ENCODE peak calls at places on chromosomes 4 and X, in eight cellular contexts. I is NAMALWA; W is stimulated activated CD8-positive, alpha-beta memory T cell treated with anti-CD3 and anti-CD28 coated beads, Interleukin-15, amount 100 ng/mL, for 4 hours; J is cardiac muscle cell; Q is HEK293T; S is Right ventricle myocardium superior; L is choroid plexus epithelial cell; U is T1000. B is an unnamed sample.

GRCh38 chr4:53929311-53929710 is 135.1 kb downstream of the CHIC2 start:
- DNase-seq in I (no peak), S (no peak), W (no peak), L (peak), Q (no peak), J (peak), U (no peak), B (no peak)

GRCh38 chr4:113404846-113405245 is 355.4 kb downstream of the ANK2 start:
- DNase-seq in J (peak), I (no peak), Q (no peak), U (no peak), W (no peak), L (no peak), S (no peak), B (no peak)

GRCh38 chr4:160257324-160257723 is 1154.4 kb downstream of the RAPGEF2 start:
- DNase-seq in L (no peak), S (no peak), I (no peak), J (no peak), W (no peak), Q (no peak), U (no peak), B (no peak)

GRCh38 chr4:47442980-47443379 is 20.5 kb downstream of the COMMD8 start:
- DNase-seq in S (peak), J (no peak), U (no peak), W (no peak), I (no peak), L (no peak), Q (no peak), B (no peak)

GRCh38 chr4:48594185-48594584 is 104.1 kb downstream of the ZAR1 start:
- DNase-seq in J (peak), Q (no peak), W (no peak), S (no peak), U (no peak), L (no peak), I (no peak), B (no peak)

GRCh38 chrX:123562342-123563146 is 170.3 kb downstream of the THOC2 start:
- DNase-seq in I (no peak), J (no peak), L (no peak), W (no peak), S (no peak), Q (no peak), U (no peak), B (no peak)

GRCh38 chrX:137305404-137305803 is 260.5 kb upstream of the ZIC3 start:
- DNase-seq in Q (no peak), U (no peak), J (no peak), L (no peak), W (no peak), S (no peak), I (no peak), B (no peak)

GRCh38 chr4:111781611-111782010 is 363.6 kb upstream of the FAM241A start:
- DNase-seq in Q (no peak), W (no peak), U (no peak), L (no peak), S (no peak), J (no peak), I (no peak), B (no peak)

GRCh38 chr4:4730214-4730613 is 129.3 kb upstream of the MSX1 start:
- DNase-seq in L (no peak), I (no peak), S (no peak), Q (no peak), J (no peak), U (no peak), W (no peak), B (no peak)

GRCh38 chrX:103918050-103918449 is 44.4 kb upstream of the TMSB15B start:
- DNase-seq in Q (peak), U (no peak), I (peak), S (peak), J (peak), L (peak), W (no peak), B (peak)

GRCh38 chrX:40088299-40088625 is 9.5 kb downstream of the BCOR start:
- DNase-seq in J (no peak), I (no peak), U (no peak), Q (no peak), S (no peak), W (no peak), L (no peak), B (no peak)

GRCh38 chrX:53481093-53481492 is 46.9 kb upstream of the HSD17B10 start:
- DNase-seq in J (no peak), L (no peak), Q (no peak), U (no peak), S (no peak), I (peak), W (no peak), B (no peak)

GRCh38 chrX:111955916-111956315 is 79.9 kb downstream of the TRPC5OS start:
- DNase-seq in S (no peak), Q (no peak), J (no peak), L (no peak), I (no peak), W (no peak), U (no peak), B (no peak)

GRCh38 chrX:9940397-9940796 is 26.8 kb upstream of the CLDN34 start:
- DNase-seq in Q (no peak), J (peak), L (peak), W (no peak), U (no peak), S (no peak), I (no peak), B (peak)

GRCh38 chrX:5726246-5726645 is 502.4 kb downstream of the NLGN4X start:
- DNase-seq in S (no peak), I (no peak), U (peak), L (no peak), J (no peak), Q (no peak), W (no peak), B (no peak)

GRCh38 chr4:130659314-130659713 is 1563.4 kb downstream of the C4orf33 start:
- DNase-seq in S (no peak), L (no peak), I (no peak), J (no peak), W (no peak), Q (no peak), U (no peak), B (no peak)

GRCh38 chr4:141133146-141134006 is at the start of gene RNF150:
- DNase-seq in L (peak), Q (peak), U (peak), J (peak), S (peak), W (no peak), I (peak), B (peak)

GRCh38 chrX:39176105-39176504 is 374.8 kb downstream of the MID1IP1 start:
- DNase-seq in W (no peak), I (no peak), J (no peak), S (no peak), L (no peak), U (no peak), Q (no peak), B (no peak)

GRCh38 chr4:148954011-148954749 is 512.0 kb upstream of the NR3C2 start:
- DNase-seq in L (no peak), W (no peak), U (no peak), I (no peak), Q (no peak), S (no peak), J (no peak), B (no peak)

GRCh38 chr4:177369372-177369771 is 59.7 kb downstream of the NEIL3 start:
- DNase-seq in J (peak), U (peak), L (peak), I (no peak), S (no peak), W (no peak), Q (no peak), B (peak)

GRCh38 chr4:184959786-184960185 is 58.5 kb upstream of the HELT start:
- DNase-seq in U (no peak), J (no peak), S (no peak), L (peak), Q (no peak), W (no peak), I (no peak), B (no peak)

GRCh38 chrX:88937616-88938015 is 190.6 kb downstream of the CPXCR1 start:
- DNase-seq in I (no peak), L (no peak), U (no peak), S (no peak), W (no peak), Q (no peak), J (no peak), B (no peak)

GRCh38 chrX:130216312-130216711 is 44.5 kb downstream of the RAB33A start:
- DNase-seq in U (no peak), W (no peak), S (no peak), J (no peak), Q (no peak), I (peak), L (peak), B (peak)

GRCh38 chr4:86831262-86832090 is 17.7 kb downstream of the SLC10A6 start:
- DNase-seq in L (peak), U (peak), Q (peak), W (no peak), J (peak), I (no peak), S (no peak), B (peak)

GRCh38 chrX:108582151-108582550 is 142.5 kb downstream of the COL4A5 start:
- DNase-seq in I (no peak), Q (no peak), J (no peak), W (no peak), U (no peak), S (no peak), L (no peak), B (no peak)

GRCh38 chrX:134006484-134007161 is 21.2 kb upstream of the GPC3 start:
- DNase-seq in J (no peak), S (no peak), U (no peak), I (no peak), Q (no peak), W (no peak), L (no peak), B (no peak)

GRCh38 chrX:147958316-147958715 is 22.8 kb upstream of the FMR1NB start:
- DNase-seq in Q (no peak), U (peak), I (no peak), J (no peak), S (no peak), W (no peak), L (peak), B (peak)

GRCh38 chrX:31832263-31832662 is 760.4 kb upstream of the FTHL17 start:
- DNase-seq in L (no peak), Q (no peak), S (no peak), J (no peak), U (no peak), I (no peak), W (no peak), B (no peak)

GRCh38 chrX:13266641-13267420 is 53.0 kb downstream of the ATXN3L start:
- DNase-seq in J (no peak), I (no peak), W (no peak), Q (no peak), S (no peak), U (no peak), L (no peak), B (no peak)

B was measured in AG08396.